ENCODE peak calls at places on chromosomes 1 and 21, in four cellular contexts. One of them, this sample, is unnamed.

GRCh38 chr1:31517301-31517700 is 59.0 kb upstream of the TINAGL1 start:
- DNase-seq in cardiac fibroblast: no peak
- DNase-seq in dorsolateral prefrontal cortex: no peak
- DNase-seq in PC-9: no peak
- DNase-seq in this sample: no peak

GRCh38 chr1:89644119-89644814 is 11.3 kb downstream of the LRRC8C start:
- DNase-seq in cardiac fibroblast: no peak
- DNase-seq in dorsolateral prefrontal cortex: no peak
- DNase-seq in PC-9: no peak
- DNase-seq in this sample: no peak

GRCh38 chr1:53458634-53459033 is 565 bp upstream of the DMRTB1 start:
- DNase-seq in cardiac fibroblast: no peak
- DNase-seq in dorsolateral prefrontal cortex: no peak
- DNase-seq in PC-9: no peak
- DNase-seq in this sample: no peak

GRCh38 chr1:7869136-7869905 is 16.5 kb upstream of the UTS2 start:
- DNase-seq in cardiac fibroblast: no peak
- DNase-seq in dorsolateral prefrontal cortex: no peak
- DNase-seq in PC-9: no peak
- DNase-seq in this sample: no peak

GRCh38 chr1:55926906-55927471 is 652.4 kb downstream of the PLPP3 start:
- DNase-seq in cardiac fibroblast: no peak
- DNase-seq in dorsolateral prefrontal cortex: no peak
- DNase-seq in PC-9: no peak
- DNase-seq in this sample: no peak

GRCh38 chr21:44482581-44483287 is 27.4 kb downstream of the LRRC3 start:
- DNase-seq in cardiac fibroblast: no peak
- DNase-seq in dorsolateral prefrontal cortex: no peak
- DNase-seq in PC-9: no peak
- DNase-seq in this sample: no peak

GRCh38 chr1:204725821-204726448 is 40.4 kb upstream of the LRRN2 start:
- DNase-seq in cardiac fibroblast: no peak
- DNase-seq in dorsolateral prefrontal cortex: no peak
- DNase-seq in PC-9: no peak
- DNase-seq in this sample: no peak

GRCh38 chr21:42581676-42582371 is 68.2 kb downstream of the SLC37A1 start:
- DNase-seq in cardiac fibroblast: no peak
- DNase-seq in dorsolateral prefrontal cortex: peak
- DNase-seq in PC-9: no peak
- DNase-seq in this sample: no peak

GRCh38 chr1:8083739-8084484 is 57.8 kb upstream of the ERRFI1 start:
- DNase-seq in cardiac fibroblast: peak
- DNase-seq in dorsolateral prefrontal cortex: no peak
- DNase-seq in PC-9: no peak
- DNase-seq in this sample: no peak

GRCh38 chr1:170619167-170620030 is 44.5 kb upstream of the PRRX1 start:
- DNase-seq in cardiac fibroblast: no peak
- DNase-seq in dorsolateral prefrontal cortex: no peak
- DNase-seq in PC-9: no peak
- DNase-seq in this sample: no peak

GRCh38 chr1:172472495-172472894 is 28.6 kb upstream of the PIGC start:
- DNase-seq in cardiac fibroblast: no peak
- DNase-seq in dorsolateral prefrontal cortex: no peak
- DNase-seq in PC-9: no peak
- DNase-seq in this sample: no peak

GRCh38 chr1:204259782-204260181 is 46.0 kb upstream of the GOLT1A start:
- DNase-seq in cardiac fibroblast: no peak
- DNase-seq in dorsolateral prefrontal cortex: no peak
- DNase-seq in PC-9: no peak
- DNase-seq in this sample: no peak

GRCh38 chr1:54937469-54937868 is 43.0 kb upstream of the TMEM61 start:
- DNase-seq in cardiac fibroblast: no peak
- DNase-seq in dorsolateral prefrontal cortex: no peak
- DNase-seq in PC-9: no peak
- DNase-seq in this sample: no peak

GRCh38 chr1:1435094-1435903 is at the start of gene VWA1:
- DNase-seq in cardiac fibroblast: peak
- DNase-seq in dorsolateral prefrontal cortex: peak
- DNase-seq in PC-9: peak
- DNase-seq in this sample: no peak

GRCh38 chr21:38766987-38767722 is 38.6 kb upstream of the ETS2 start:
- DNase-seq in cardiac fibroblast: no peak
- DNase-seq in dorsolateral prefrontal cortex: no peak
- DNase-seq in PC-9: peak
- DNase-seq in this sample: no peak

GRCh38 chr1:221166559-221167318 is 287.5 kb downstream of the HLX start:
- DNase-seq in cardiac fibroblast: no peak
- DNase-seq in dorsolateral prefrontal cortex: no peak
- DNase-seq in PC-9: no peak
- DNase-seq in this sample: no peak

GRCh38 chr21:44420416-44421205 is 34.7 kb upstream of the LRRC3 start:
- DNase-seq in cardiac fibroblast: no peak
- DNase-seq in dorsolateral prefrontal cortex: peak
- DNase-seq in PC-9: no peak
- DNase-seq in this sample: no peak

GRCh38 chr1:94617139-94617805 is 75.7 kb upstream of the F3 start:
- DNase-seq in cardiac fibroblast: no peak
- DNase-seq in dorsolateral prefrontal cortex: no peak
- DNase-seq in PC-9: peak
- DNase-seq in this sample: no peak

GRCh38 chr1:58720680-58721079 is 20.8 kb upstream of the MYSM1 start:
- DNase-seq in cardiac fibroblast: no peak
- DNase-seq in dorsolateral prefrontal cortex: no peak
- DNase-seq in PC-9: no peak
- DNase-seq in this sample: no peak

GRCh38 chr21:45986316-45987051 is 4.9 kb downstream of the COL6A1 start:
- DNase-seq in cardiac fibroblast: no peak
- DNase-seq in dorsolateral prefrontal cortex: no peak
- DNase-seq in PC-9: no peak
- DNase-seq in this sample: no peak

GRCh38 chr1:5980314-5981008 is 11.8 kb downstream of the NPHP4 start:
- DNase-seq in cardiac fibroblast: peak
- DNase-seq in dorsolateral prefrontal cortex: peak
- DNase-seq in PC-9: no peak
- DNase-seq in this sample: no peak

GRCh38 chr21:25878334-25878733 is 143.6 kb downstream of the GABPA start:
- DNase-seq in cardiac fibroblast: peak
- DNase-seq in dorsolateral prefrontal cortex: no peak
- DNase-seq in PC-9: no peak
- DNase-seq in this sample: no peak

GRCh38 chr1:111736548-111737215 is 2.5 kb downstream of the INKA2 start:
- DNase-seq in cardiac fibroblast: peak
- DNase-seq in dorsolateral prefrontal cortex: peak
- DNase-seq in PC-9: no peak
- DNase-seq in this sample: no peak

GRCh38 chr1:87435484-87435883 is 106.8 kb downstream of the LMO4 start:
- DNase-seq in cardiac fibroblast: peak
- DNase-seq in dorsolateral prefrontal cortex: no peak
- DNase-seq in PC-9: peak
- DNase-seq in this sample: no peak

GRCh38 chr1:51285055-51285454 is 45.3 kb downstream of the TTC39A start:
- DNase-seq in cardiac fibroblast: no peak
- DNase-seq in dorsolateral prefrontal cortex: no peak
- DNase-seq in PC-9: no peak
- DNase-seq in this sample: no peak

GRCh38 chr1:9400425-9401079 is 107.9 kb downstream of the SPSB1 start:
- DNase-seq in cardiac fibroblast: no peak
- DNase-seq in dorsolateral prefrontal cortex: no peak
- DNase-seq in PC-9: no peak
- DNase-seq in this sample: no peak

GRCh38 chr21:46619846-46620245 is 15.0 kb upstream of the S100B start:
- DNase-seq in cardiac fibroblast: no peak
- DNase-seq in dorsolateral prefrontal cortex: no peak
- DNase-seq in PC-9: no peak
- DNase-seq in this sample: no peak

GRCh38 chr1:58244872-58245271 is 301.7 kb downstream of the OMA1 start:
- DNase-seq in cardiac fibroblast: no peak
- DNase-seq in dorsolateral prefrontal cortex: no peak
- DNase-seq in PC-9: no peak
- DNase-seq in this sample: no peak

GRCh38 chr1:50416553-50417453 is 6.4 kb downstream of the DMRTA2 start:
- DNase-seq in cardiac fibroblast: no peak
- DNase-seq in dorsolateral prefrontal cortex: no peak
- DNase-seq in PC-9: no peak
- DNase-seq in this sample: no peak

GRCh38 chr1:195828322-195828721 is 779.9 kb downstream of the KCNT2 start:
- DNase-seq in cardiac fibroblast: no peak
- DNase-seq in dorsolateral prefrontal cortex: no peak
- DNase-seq in PC-9: no peak
- DNase-seq in this sample: no peak

GRCh38 chr1:84997667-84998600 is 1.0 kb upstream of the MCOLN2 start:
- DNase-seq in cardiac fibroblast: peak
- DNase-seq in dorsolateral prefrontal cortex: no peak
- DNase-seq in PC-9: no peak
- DNase-seq in this sample: no peak

GRCh38 chr1:56683569-56683968 is 38.5 kb downstream of the PRKAA2 start:
- DNase-seq in cardiac fibroblast: no peak
- DNase-seq in dorsolateral prefrontal cortex: no peak
- DNase-seq in PC-9: no peak
- DNase-seq in this sample: no peak

GRCh38 chr1:68542586-68542985 is 45.7 kb upstream of the DEPDC1 start:
- DNase-seq in cardiac fibroblast: peak
- DNase-seq in dorsolateral prefrontal cortex: no peak
- DNase-seq in PC-9: no peak
- DNase-seq in this sample: no peak

GRCh38 chr1:87367549-87367948 is 38.9 kb downstream of the LMO4 start:
- DNase-seq in cardiac fibroblast: no peak
- DNase-seq in dorsolateral prefrontal cortex: no peak
- DNase-seq in PC-9: no peak
- DNase-seq in this sample: no peak

GRCh38 chr1:113895084-113895483 is 7.7 kb upstream of the BCL2L15 start:
- DNase-seq in cardiac fibroblast: no peak
- DNase-seq in dorsolateral prefrontal cortex: no peak
- DNase-seq in PC-9: no peak
- DNase-seq in this sample: no peak

GRCh38 chr1:226438007-226438406 is 30.1 kb upstream of the PARP1 start:
- DNase-seq in cardiac fibroblast: peak
- DNase-seq in dorsolateral prefrontal cortex: no peak
- DNase-seq in PC-9: no peak
- DNase-seq in this sample: no peak
- TF ChIP-seq CTCF in cardiac fibroblast: peak
- TF ChIP-seq CTCF in dorsolateral prefrontal cortex: peak
- TF ChIP-seq CTCF in PC-9: peak
- TF ChIP-seq CTCF in this sample: no peak

DNA sequence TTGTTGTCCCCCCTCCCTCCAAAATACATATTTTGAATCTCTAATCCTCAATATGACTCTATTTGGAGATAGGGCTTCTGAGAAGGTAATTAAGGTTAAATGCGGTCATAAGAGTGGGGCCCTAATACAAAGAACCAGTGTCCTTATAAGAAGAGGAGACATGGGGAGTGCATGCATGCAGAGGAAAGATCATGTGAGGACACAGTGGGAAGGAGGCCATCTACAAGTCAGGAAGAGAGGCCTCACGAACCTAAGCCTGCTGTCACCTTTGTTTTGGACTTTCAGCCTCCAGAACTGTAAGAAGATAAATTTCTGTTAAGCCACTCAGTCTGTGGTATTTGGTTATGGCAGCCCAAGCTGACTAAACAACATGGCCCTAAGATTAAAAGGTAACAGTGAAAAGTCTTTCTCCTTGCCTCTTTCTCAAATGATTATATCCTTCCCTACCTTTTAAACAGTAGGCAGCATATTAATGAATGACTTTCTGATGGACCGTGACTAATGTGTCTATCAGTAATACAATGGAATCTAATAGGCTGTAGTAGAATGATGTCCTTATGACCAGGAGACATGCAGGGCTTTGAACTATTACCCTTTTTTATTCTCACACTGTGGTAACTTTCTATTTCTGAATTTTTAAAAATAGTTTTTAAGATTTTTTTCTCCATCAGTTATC is 40.6 kb upstream of the ST6GALNAC3 start:
- DNase-seq in cardiac fibroblast: no peak
- DNase-seq in dorsolateral prefrontal cortex: no peak
- DNase-seq in PC-9: no peak
- DNase-seq in this sample: no peak
- H3K4me3 ChIP-seq in cardiac fibroblast: no peak
- H3K4me3 ChIP-seq in dorsolateral prefrontal cortex: no peak
- H3K4me3 ChIP-seq in PC-9: no peak
- H3K4me3 ChIP-seq in this sample: no peak

GRCh38 chr1:227913969-227914791 is 33.6 kb downstream of the WNT9A start:
- DNase-seq in cardiac fibroblast: no peak
- DNase-seq in dorsolateral prefrontal cortex: no peak
- DNase-seq in PC-9: no peak
- DNase-seq in this sample: no peak
- TF ChIP-seq CTCF in cardiac fibroblast: no peak
- TF ChIP-seq CTCF in dorsolateral prefrontal cortex: no peak
- TF ChIP-seq CTCF in PC-9: no peak
- TF ChIP-seq CTCF in this sample: no peak

DNA sequence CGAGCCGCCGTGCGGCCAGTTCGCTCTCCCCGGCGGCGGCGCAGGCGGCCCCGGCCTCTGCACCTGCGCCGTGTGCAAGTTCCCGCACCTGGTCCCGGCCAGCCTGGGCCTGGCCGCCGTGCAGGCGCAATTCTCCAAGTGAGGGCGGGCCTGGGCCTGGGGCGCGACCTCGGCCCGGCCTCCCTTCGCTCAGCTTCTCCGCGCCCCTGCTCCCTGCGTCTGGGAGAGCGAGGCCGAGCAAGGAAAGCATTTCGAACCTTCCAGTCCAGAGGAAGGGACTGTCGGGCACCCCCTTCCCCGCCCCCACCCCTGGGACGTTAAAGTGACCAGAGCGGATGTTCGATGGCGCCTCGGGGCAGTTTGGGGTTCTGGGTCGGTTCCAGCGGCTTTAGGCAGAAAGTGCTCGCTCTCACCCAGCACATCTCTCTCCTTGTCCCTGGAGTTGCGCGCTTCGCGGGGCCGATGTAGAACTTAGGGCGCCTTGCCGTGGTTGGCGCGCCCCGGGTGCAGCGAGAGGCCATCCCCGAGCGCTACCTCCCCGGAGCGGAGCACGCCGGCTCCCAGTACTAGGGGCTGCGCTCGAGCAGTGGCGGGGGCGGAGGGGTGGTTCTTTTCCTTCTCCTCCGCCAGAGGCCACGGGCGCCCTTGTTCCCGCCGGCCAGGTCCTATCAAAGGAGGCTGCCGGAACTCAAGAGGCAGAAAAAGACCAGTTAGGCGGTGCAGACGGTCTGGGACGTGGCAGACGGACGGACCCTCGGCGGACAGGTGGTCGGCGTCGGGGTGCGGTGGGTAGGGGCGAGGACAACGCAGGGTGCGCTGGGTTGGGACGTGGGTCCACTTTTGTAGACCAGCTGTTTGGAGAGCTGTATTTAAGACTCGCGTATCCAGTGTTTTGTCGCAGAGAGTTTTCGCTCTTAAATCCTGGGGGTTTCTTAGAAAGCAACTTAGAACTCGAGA is 1.3 kb downstream of the OLIG1 start:
- DNase-seq in cardiac fibroblast: no peak
- DNase-seq in dorsolateral prefrontal cortex: no peak
- DNase-seq in PC-9: no peak
- DNase-seq in this sample: no peak
- H3K4me3 ChIP-seq in cardiac fibroblast: peak
- H3K4me3 ChIP-seq in dorsolateral prefrontal cortex: peak
- H3K4me3 ChIP-seq in PC-9: no peak
- H3K4me3 ChIP-seq in this sample: no peak

This sample was measured in AG04449.